ENCODE peak calls at places on chromosome 12, in four cellular contexts. M is adrenal gland, W is Panc1, L is foreskin keratinocyte. B is an unnamed sample.
A peak's percentile ranks its signal among the peaks of the same experiment; 100 is the strongest.

GRCh38 chr12:109483346-109483745 is 5.9 kb downstream of the UBE3B start:
- DNase-seq in W (no peak), L (no peak), M (no peak), B (no peak)

GRCh38 chr12:71219224-71219623 is 61.4 kb upstream of the TSPAN8 start:
- DNase-seq in W (no peak), M (no peak), L (no peak), B (no peak)

GRCh38 chr12:49636979-49637378 is 13.6 kb downstream of the PRPF40B start:
- DNase-seq in M (peak; percentile 59), L (peak; percentile 39), W (no peak), B (peak; percentile 72)

GRCh38 chr12:99824900-99825562 is 159.7 kb downstream of the ANKS1B start:
- DNase-seq in W (no peak), L (no peak), M (no peak), B (no peak)

GRCh38 chr12:107163413-107163812 is 70.1 kb upstream of the CRY1 start:
- DNase-seq in L (no peak), M (no peak), W (no peak), B (no peak)

GRCh38 chr12:79250955-79251354 is 386.4 kb downstream of the SYT1 start:
- DNase-seq in W (no peak), L (peak; percentile 78), M (no peak), B (no peak)

GRCh38 chr12:96343347-96343954 is 56.8 kb downstream of the CDK17 start:
- DNase-seq in L (no peak), M (no peak), W (no peak), B (no peak)

GRCh38 chr12:82659343-82660207 is 27.1 kb upstream of the TMTC2 start:
- DNase-seq in L (no peak), W (no peak), M (no peak), B (no peak)

GRCh38 chr12:132774646-132775275 is 13.1 kb upstream of the ANKLE2 start:
- DNase-seq in W (no peak), L (no peak), M (no peak), B (no peak)

GRCh38 chr12:101027200-101027599 is 182.8 kb downstream of the SLC5A8 start:
- DNase-seq in M (no peak), W (no peak), L (no peak), B (no peak)

GRCh38 chr12:53101931-53102781 is 1.1 kb upstream of the SOAT2 start:
- DNase-seq in L (no peak), W (no peak), M (no peak), B (peak; percentile 34)

GRCh38 chr12:18428416-18428815 is 167.1 kb downstream of the PIK3C2G start:
- DNase-seq in L (peak; percentile 70), M (no peak), W (no peak), B (no peak)

GRCh38 chr12:109497675-109498074 is 20.2 kb downstream of the UBE3B start:
- DNase-seq in L (peak; percentile 84), W (no peak), M (no peak), B (no peak)

GRCh38 chr12:104953323-104953722 is 4.8 kb downstream of the SLC41A2 start:
- DNase-seq in M (no peak), L (no peak), W (no peak), B (peak; percentile 54)

GRCh38 chr12:46830731-46831334 is 5.0 kb upstream of the SLC38A4 start:
- DNase-seq in L (peak; percentile 69), M (no peak), W (no peak), B (peak; percentile 30)

GRCh38 chr12:47650469-47650868 is 55.4 kb downstream of the RPAP3 start:
- DNase-seq in M (no peak), L (no peak), W (no peak), B (no peak)

GRCh38 chr12:8609061-8609570 is 3.5 kb downstream of the AICDA start:
- DNase-seq in W (peak; percentile 32), L (peak; percentile 23), M (peak; percentile 22), B (peak; percentile 60)

GRCh38 chr12:76762556-76762955 is 1.4 kb upstream of the ZDHHC17 start:
- DNase-seq in M (no peak), W (no peak), L (no peak), B (peak; percentile 12)

GRCh38 chr12:110039085-110039807 is 9.1 kb downstream of the C12orf76 start:
- DNase-seq in L (peak; percentile 91), M (peak; percentile 37), W (peak; percentile 93), B (peak; percentile 80)

GRCh38 chr12:113844495-113845175 is 121.5 kb downstream of the RBM19 start:
- DNase-seq in W (no peak), M (no peak), L (no peak), B (no peak)

GRCh38 chr12:123233505-123234299 is 466 bp downstream of the MTRFR start:
- DNase-seq in M (no peak), L (no peak), W (no peak), B (peak; percentile 18)

GRCh38 chr12:52023182-52023975 is 16.6 kb downstream of the TAMALIN start:
- DNase-seq in L (no peak), M (peak; percentile 91), W (no peak), B (peak; percentile 93)

GRCh38 chr12:50057000-50057841 is at the start of gene ASIC1:
- DNase-seq in L (peak; percentile 45), W (no peak), M (peak; percentile 79), B (peak; percentile 85)

GRCh38 chr12:89033062-89033461 is 319.2 kb downstream of the DUSP6 start:
- DNase-seq in M (no peak), W (no peak), L (no peak), B (no peak)

GRCh38 chr12:54357802-54358619 is 6.3 kb downstream of the GPR84 start:
- DNase-seq in L (no peak), M (no peak), W (no peak), B (no peak)

GRCh38 chr12:18895946-18896345 is 158.0 kb downstream of the CAPZA3 start:
- DNase-seq in W (no peak), M (no peak), L (no peak), B (peak; percentile 25)

GRCh38 chr12:54304187-54304810 is 3.5 kb upstream of the NFE2 start:
- DNase-seq in W (no peak), L (no peak), M (peak; percentile 68), B (peak; percentile 80)

GRCh38 chr12:52235001-52235760 is 2.1 kb downstream of the KRT7 start:
- DNase-seq in W (no peak), L (no peak), M (no peak), B (no peak)

GRCh38 chr12:30823140-30823669 is 68.5 kb upstream of the CAPRIN2 start:
- DNase-seq in M (peak; percentile 22), L (no peak), W (no peak), B (peak; percentile 74)

GRCh38 chr12:31029916-31030562 is 43.6 kb upstream of the DDX11 start:
- DNase-seq in L (no peak), W (no peak), M (peak; percentile 36), B (no peak)

GRCh38 chr12:30816742-30817465 is 62.2 kb upstream of the CAPRIN2 start:
- DNase-seq in W (no peak), M (no peak), L (no peak), B (no peak)

GRCh38 chr12:62763827-62764226 is 171.1 kb downstream of the PPM1H start:
- DNase-seq in M (no peak), L (no peak), W (no peak), B (no peak)

GRCh38 chr12:83378186-83378727 is 691.6 kb downstream of the TMTC2 start:
- DNase-seq in W (no peak), M (no peak), L (no peak), B (no peak)

GRCh38 chr12:19946549-19946948 is 421.8 kb upstream of the PDE3A start:
- DNase-seq in W (peak; percentile 5), L (no peak), M (no peak), B (peak; percentile 55)

GRCh38 chr12:120240495-120240833 is 25.1 kb downstream of the PXN start:
- DNase-seq in W (no peak), L (no peak), M (no peak), B (no peak)

GRCh38 chr12:120242275-120242799 is 23.2 kb downstream of the PXN start:
- DNase-seq in W (no peak), M (no peak), L (no peak), B (no peak)

GRCh38 chr12:120241561-120242274 is 23.8 kb downstream of the PXN start:
- DNase-seq in W (no peak), L (peak; percentile 73), M (no peak), B (no peak)

GRCh38 chr12:120239776-120240494 is 25.6 kb downstream of the PXN start:
- DNase-seq in M (no peak), W (no peak), L (no peak), B (no peak)

DNA sequence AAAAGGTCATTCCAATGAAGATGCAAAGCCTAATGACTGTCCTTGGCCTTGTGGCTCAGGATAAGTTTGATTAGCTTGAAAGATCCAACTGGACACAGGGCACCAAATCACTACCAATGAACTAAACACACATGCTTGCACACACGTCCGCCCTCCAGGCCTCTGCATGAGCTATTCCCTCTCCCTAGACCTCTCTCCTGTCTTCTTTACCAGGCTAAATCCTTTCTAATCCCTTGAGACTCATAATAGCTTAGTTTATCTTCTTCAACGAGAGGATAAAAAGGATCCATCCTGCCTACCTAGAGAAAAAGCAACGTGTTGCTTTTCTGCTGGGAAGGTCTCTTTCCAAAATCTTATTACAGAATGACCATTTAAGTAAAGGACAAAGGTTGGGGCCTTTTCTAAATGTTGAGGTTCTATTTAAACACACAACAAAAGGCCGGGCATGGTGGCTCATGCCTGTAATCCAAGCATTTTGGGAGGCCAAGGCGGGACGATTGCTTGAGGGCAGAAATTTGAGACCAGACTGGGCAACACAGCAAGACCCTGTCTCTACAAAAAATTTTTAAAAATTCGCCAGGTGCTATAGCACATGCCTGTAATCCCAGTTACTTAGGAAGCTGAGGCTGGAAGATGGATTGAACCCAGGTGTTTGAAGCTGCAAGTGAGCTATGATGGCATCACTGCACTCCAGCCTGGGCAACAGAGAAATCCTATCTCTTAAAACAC is 22.4 kb downstream of the PXN start:
- DNase-seq in L (no peak), W (no peak), M (no peak), B (no peak)
- H3K4me1 ChIP-seq in L (peaks cover 75% of the 10 kb centered on the region), W (peaks cover 95% of the 10 kb centered on the region), M (peaks cover 81% of the 10 kb centered on the region), B (peaks cover 54% of the 10 kb centered on the region)

GRCh38 chr12:26195250-26195640 is at the start of gene SSPN:
- DNase-seq in M (peak; percentile 80), L (peak; percentile 18), W (peak; percentile 35), B (peak; percentile 69)
- H3K27ac ChIP-seq in M (peak within 1 kb of the TSS; percentile 87), L (no peak within 1 kb of the TSS), W (peak within 1 kb of the TSS; percentile 98), B (peak within 1 kb of the TSS; percentile 69)

DNA sequence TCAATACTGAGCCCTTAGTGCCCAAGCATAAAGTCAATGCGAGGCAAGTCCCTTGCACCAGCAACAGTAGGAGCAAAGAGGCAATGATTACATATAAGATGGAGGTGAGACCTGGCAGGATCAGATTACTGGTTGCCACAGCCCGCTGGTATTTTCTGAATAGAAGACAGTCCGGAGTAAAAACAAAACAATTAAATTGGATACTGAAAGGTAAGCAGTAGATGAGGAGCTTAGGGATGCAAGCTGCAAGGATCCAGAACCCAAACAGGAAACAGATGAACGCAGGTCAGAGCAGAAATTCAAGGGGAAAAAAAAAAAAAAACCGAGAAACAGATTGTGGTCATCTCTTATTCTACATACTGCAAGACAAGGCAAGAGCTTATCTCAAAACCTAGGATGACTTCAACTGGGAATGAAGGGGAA is 119.6 kb downstream of the MED13L start:
- DNase-seq in L (no peak), W (no peak), M (no peak), B (no peak)
- H3K4me1 ChIP-seq in L (no peaks in the 10 kb centered on the region), W (peaks cover 70% of the 10 kb centered on the region), M (peaks cover 58% of the 10 kb centered on the region), B (peaks cover 45% of the 10 kb centered on the region)

GRCh38 chr12:81542065-81542464 is 217.1 kb downstream of the PPFIA2 start:
- DNase-seq in L (no peak), W (no peak), M (no peak), B (no peak)
- H3K27ac ChIP-seq in L (no peak overlapping the region), W (no peak overlapping the region), M (no peak overlapping the region), B (no peak overlapping the region)

DNA sequence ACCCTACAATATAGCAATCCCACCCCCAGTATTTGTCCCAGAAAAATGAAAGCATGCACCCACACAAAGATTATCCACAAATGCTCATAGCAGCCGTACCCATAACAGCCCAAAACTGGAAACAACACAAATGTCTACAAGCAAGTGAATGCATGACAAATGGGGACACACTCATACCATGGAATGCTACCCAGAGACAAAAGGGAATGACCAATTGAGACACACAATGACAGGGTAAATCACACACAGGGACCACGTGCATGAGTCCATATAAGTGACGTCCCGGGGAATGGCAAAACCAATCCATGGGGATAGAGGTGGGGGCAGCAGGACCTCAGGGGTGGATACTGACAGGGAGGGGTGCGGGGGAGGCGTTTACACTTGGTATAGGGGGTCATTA is 33.4 kb downstream of the SCARB1 start:
- DNase-seq in L (no peak), M (no peak), W (no peak), B (no peak)
- H3K4me1 ChIP-seq in L (peaks cover 5% of the 10 kb centered on the region), M (peaks cover 82% of the 10 kb centered on the region), W (peaks cover 61% of the 10 kb centered on the region), B (peaks cover 26% of the 10 kb centered on the region)

B was measured in hepatocyte.